ENCODE peak calls at places on chromosomes 7 and 10, in five cellular contexts. T is sigmoid colon, L is HL-60, D is upper lobe of left lung, B is prostate gland. I is an unnamed sample.

GRCh38 chr10:132685121-132685891 is 100.6 kb downstream of the NKX6-2 start:
- DNase-seq in L (peak), T (peak), D (peak), B (peak), I (no peak)

GRCh38 chr7:50868426-50869100 is 85.9 kb upstream of the GRB10 start:
- DNase-seq in L (no peak), D (no peak), T (no peak), B (no peak), I (no peak)

GRCh38 chr10:89032141-89032814 is 41.7 kb downstream of the FAS start:
- DNase-seq in B (peak), T (no peak), L (no peak), D (peak), I (peak)

GRCh38 chr10:82888809-82889455 is 1013.9 kb downstream of the NRG3 start:
- DNase-seq in T (no peak), L (no peak), D (no peak), B (no peak), I (no peak)

GRCh38 chr10:6409982-6410694 is 169.9 kb downstream of the PRKCQ start:
- DNase-seq in L (no peak), B (no peak), D (peak), T (no peak), I (peak)

GRCh38 chr10:14032406-14032998 is 298.2 kb downstream of the FRMD4A start:
- DNase-seq in L (no peak), D (no peak), B (no peak), T (no peak), I (peak)

GRCh38 chr7:151598045-151598444 is 78.3 kb upstream of the RHEB start:
- DNase-seq in L (no peak), B (no peak), D (no peak), T (no peak), I (no peak)

GRCh38 chr10:21495002-21495685 is 30.3 kb downstream of the SKIDA1 start:
- DNase-seq in L (no peak), T (no peak), B (no peak), D (no peak), I (peak)

GRCh38 chr10:126331101-126331500 is 57.2 kb downstream of the ADAM12 start:
- DNase-seq in D (no peak), T (no peak), B (no peak), L (no peak), I (no peak)

GRCh38 chr7:12066561-12066960 is 144.5 kb upstream of the TMEM106B start:
- DNase-seq in D (no peak), L (no peak), B (no peak), T (no peak), I (no peak)

GRCh38 chr10:112298581-112298980 is 15.4 kb downstream of the TECTB start:
- DNase-seq in D (no peak), B (no peak), L (no peak), T (no peak), I (no peak)

GRCh38 chr7:111159426-111159825 is 68.5 kb downstream of the LRRN3 start:
- DNase-seq in L (no peak), T (no peak), B (no peak), D (no peak), I (no peak)

GRCh38 chr7:101754432-101755159 is 62.8 kb upstream of the CUX1 start:
- DNase-seq in L (no peak), D (no peak), T (no peak), B (no peak), I (peak)

GRCh38 chr10:101818958-101819633 is 852 bp upstream of the OGA start:
- DNase-seq in D (peak), L (no peak), T (no peak), B (peak), I (no peak)

GRCh38 chr10:132975976-132976682 is 33.8 kb upstream of the CFAP46 start:
- DNase-seq in B (no peak), T (peak), D (no peak), L (no peak), I (no peak)

GRCh38 chr7:152395115-152395514 is 40.7 kb downstream of the KMT2C start:
- DNase-seq in L (no peak), B (no peak), T (no peak), D (peak), I (no peak)

GRCh38 chr7:158494162-158494586 is 93.4 kb downstream of the PTPRN2 start:
- DNase-seq in B (no peak), L (peak), T (no peak), D (no peak), I (no peak)

GRCh38 chr10:123391275-123392028 is 237.2 kb downstream of the BUB3 start:
- DNase-seq in D (no peak), B (no peak), L (no peak), T (no peak), I (no peak)

GRCh38 chr10:74589226-74589673 is 237.2 kb upstream of the KAT6B start:
- DNase-seq in L (no peak), T (peak), D (peak), B (peak), I (peak)

GRCh38 chr10:116109881-116110280 is 163.1 kb downstream of the GFRA1 start:
- DNase-seq in L (no peak), D (no peak), B (no peak), T (no peak), I (no peak)

GRCh38 chr7:156046031-156046560 is 233.8 kb upstream of the SHH start:
- DNase-seq in L (no peak), D (no peak), B (no peak), T (peak), I (no peak)

GRCh38 chr7:123748171-123748733 is 551 bp downstream of the WASL start:
- DNase-seq in T (peak), L (no peak), B (peak), D (peak), I (peak)

DNA sequence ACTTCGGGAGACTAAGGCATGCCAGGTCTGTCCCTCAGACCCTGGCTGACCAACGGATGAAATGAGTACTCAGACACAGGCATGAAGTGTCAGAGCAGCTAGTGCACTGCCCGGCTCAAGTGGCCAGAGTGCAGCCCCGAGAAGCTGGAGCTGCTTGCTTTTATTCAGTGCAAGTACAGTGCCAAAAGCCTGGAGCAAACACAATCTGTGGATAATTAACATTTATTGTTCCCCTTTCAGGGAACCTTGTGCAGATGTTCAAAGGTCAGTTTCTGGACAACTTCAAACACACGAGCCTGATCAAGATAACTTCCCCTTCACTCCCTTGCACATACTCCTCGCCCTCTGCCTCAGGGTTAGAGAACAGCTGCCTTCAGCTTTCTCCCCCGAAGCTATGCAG is 7.9 kb upstream of the ATE1 start:
- DNase-seq in B (no peak), L (no peak), T (no peak), D (no peak), I (no peak)
- TF ChIP-seq POLR2AphosphoS5 in B (no peak), L (no peak), T (no peak), D (no peak), I (no peak)

DNA sequence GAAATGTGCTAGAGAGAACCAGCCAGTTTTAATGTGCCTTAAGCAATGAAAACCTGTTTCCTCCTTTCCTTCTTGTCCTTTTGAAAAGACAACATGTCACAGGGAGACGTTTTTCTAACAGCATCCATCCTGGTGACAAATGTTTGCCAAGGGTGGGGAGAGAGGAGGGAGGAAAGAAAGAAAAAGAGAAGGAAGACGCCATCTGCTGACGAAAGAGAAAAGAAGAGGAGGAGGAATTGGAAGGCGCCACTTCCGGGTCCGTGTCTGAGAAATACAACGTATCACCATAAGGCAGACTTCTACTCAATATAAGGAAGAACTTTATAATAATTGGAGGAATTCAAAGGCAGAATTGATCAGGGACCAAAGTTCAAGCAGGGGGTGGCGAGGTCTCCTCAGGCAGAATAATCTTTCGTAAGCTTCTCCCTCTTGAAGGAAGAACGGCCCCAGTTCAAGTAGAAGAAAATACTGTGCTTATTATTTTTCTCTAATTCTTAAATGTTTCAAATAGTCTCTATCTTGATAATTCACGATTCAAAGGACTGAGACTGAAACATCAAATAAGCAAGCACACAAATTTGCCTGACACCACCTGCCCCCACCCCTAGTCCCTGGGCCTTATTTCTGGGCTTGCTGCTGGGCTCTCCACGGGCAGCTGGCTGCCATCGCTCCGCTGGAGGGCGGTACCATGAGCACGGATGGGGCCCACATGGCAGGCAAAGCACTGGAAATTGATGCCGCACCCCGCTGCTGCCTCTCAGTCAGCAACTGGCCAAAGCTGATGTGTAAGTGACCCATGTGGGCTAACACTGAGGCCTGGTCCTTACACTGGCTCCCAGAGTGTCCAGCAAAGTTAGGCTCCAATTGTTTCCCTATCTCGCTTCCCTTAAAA is 273.7 kb upstream of the KLF14 start:
- DNase-seq in T (peak), L (peak), B (peak), D (peak), I (peak)
- TF ChIP-seq POLR2AphosphoS5 in T (no peak), L (no peak), B (peak), D (peak), I (no peak)

DNA sequence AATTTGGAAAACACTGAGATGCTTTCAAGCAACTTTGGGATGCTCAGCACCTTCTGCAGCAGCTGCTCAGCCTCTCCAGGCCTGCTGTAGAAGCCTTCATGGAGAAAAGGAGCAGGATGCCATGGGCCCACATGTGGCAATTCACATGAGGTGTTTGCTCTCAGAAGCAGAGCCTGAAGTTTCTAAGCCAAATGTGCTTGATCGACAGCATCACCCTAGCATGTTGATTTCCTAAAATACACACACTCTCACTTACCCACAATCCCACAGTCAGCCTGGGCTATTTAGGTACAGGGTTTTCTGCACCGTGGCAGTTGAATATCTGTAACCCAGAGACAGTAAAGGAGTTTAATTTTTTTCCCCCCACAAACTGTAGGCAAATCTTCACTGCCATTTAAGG is 244.0 kb downstream of the CELF2 start:
- DNase-seq in B (no peak), D (no peak), T (no peak), L (no peak), I (no peak)
- TF ChIP-seq POLR2AphosphoS5 in B (no peak), D (no peak), T (peak), L (no peak), I (no peak)

GRCh38 chr7:134729895-134730294 is 49.5 kb upstream of the CALD1 start:
- DNase-seq in B (no peak), D (no peak), L (no peak), T (peak), I (no peak)

GRCh38 chr7:134731616-134732015 is 47.8 kb upstream of the CALD1 start:
- DNase-seq in T (no peak), L (no peak), D (no peak), B (no peak), I (no peak)

GRCh38 chr7:134732739-134733138 is 46.7 kb upstream of the CALD1 start:
- DNase-seq in L (no peak), D (no peak), T (peak), B (no peak), I (no peak)

GRCh38 chr7:134727711-134728110 is 51.7 kb upstream of the CALD1 start:
- DNase-seq in D (no peak), L (no peak), B (no peak), T (no peak), I (no peak)

DNA sequence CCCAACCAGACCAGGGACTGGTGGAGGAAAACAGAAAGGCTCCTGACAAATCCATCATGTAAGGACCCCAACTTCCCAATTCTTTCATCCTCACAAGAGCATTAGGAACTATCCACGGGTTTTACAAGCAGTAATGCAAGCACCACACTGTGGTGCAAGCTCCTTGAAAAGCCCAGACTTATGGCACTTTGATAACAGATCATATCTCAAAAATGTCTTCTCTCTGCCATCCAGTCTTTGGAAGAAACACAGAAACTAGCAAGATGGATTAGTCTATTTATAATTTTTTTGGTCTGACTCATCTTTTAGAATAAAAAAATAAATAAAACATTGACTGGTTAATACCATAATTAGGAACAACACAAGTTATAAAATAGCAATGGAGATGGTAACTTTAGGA is 49.1 kb upstream of the CALD1 start:
- DNase-seq in B (no peak), T (no peak), D (no peak), L (no peak), I (no peak)
- TF ChIP-seq POLR2AphosphoS5 in B (no peak), T (peak), D (no peak), L (no peak), I (no peak)